ENCODE peak calls at places on chromosome 11, in eight cellular contexts. One of them, this sample, is unnamed.

GRCh38 chr11:44083906-44084305 is 11.6 kb upstream of the EXT2 start:
- DNase-seq in IMR-90: no peak
- DNase-seq in heart left ventricle: no peak
- DNase-seq in spleen: no peak
- DNase-seq in K562: no peak
- DNase-seq in GM12892: no peak
- DNase-seq in uterus: peak
- DNase-seq in body of pancreas: no peak
- DNase-seq in this sample: no peak

GRCh38 chr11:14081541-14082211 is 119.2 kb downstream of the SPON1 start:
- DNase-seq in IMR-90: no peak
- DNase-seq in heart left ventricle: no peak
- DNase-seq in spleen: no peak
- DNase-seq in K562: no peak
- DNase-seq in GM12892: no peak
- DNase-seq in uterus: peak
- DNase-seq in body of pancreas: no peak
- DNase-seq in this sample: no peak

GRCh38 chr11:83070878-83071640 is 638 bp downstream of the RAB30 start:
- DNase-seq in IMR-90: peak
- DNase-seq in heart left ventricle: peak
- DNase-seq in spleen: peak
- DNase-seq in K562: peak
- DNase-seq in GM12892: no peak
- DNase-seq in uterus: no peak
- DNase-seq in body of pancreas: peak
- DNase-seq in this sample: no peak

GRCh38 chr11:18005376-18006129 is 7.3 kb downstream of the SERGEF start:
- DNase-seq in IMR-90: no peak
- DNase-seq in heart left ventricle: no peak
- DNase-seq in spleen: no peak
- DNase-seq in K562: no peak
- DNase-seq in GM12892: no peak
- DNase-seq in uterus: no peak
- DNase-seq in body of pancreas: no peak
- DNase-seq in this sample: no peak

GRCh38 chr11:113174862-113175261 is 139.5 kb upstream of the TTC12 start:
- DNase-seq in IMR-90: no peak
- DNase-seq in heart left ventricle: no peak
- DNase-seq in spleen: no peak
- DNase-seq in K562: no peak
- DNase-seq in GM12892: no peak
- DNase-seq in uterus: no peak
- DNase-seq in body of pancreas: no peak
- DNase-seq in this sample: no peak

GRCh38 chr11:72305077-72305476 is 61.1 kb upstream of the PHOX2A start:
- DNase-seq in IMR-90: no peak
- DNase-seq in heart left ventricle: no peak
- DNase-seq in spleen: no peak
- DNase-seq in K562: no peak
- DNase-seq in GM12892: no peak
- DNase-seq in uterus: no peak
- DNase-seq in body of pancreas: no peak
- DNase-seq in this sample: no peak

GRCh38 chr11:3157381-3158130 is 7.6 kb downstream of the OSBPL5 start:
- DNase-seq in IMR-90: no peak
- DNase-seq in heart left ventricle: peak
- DNase-seq in spleen: peak
- DNase-seq in K562: no peak
- DNase-seq in GM12892: no peak
- DNase-seq in uterus: no peak
- DNase-seq in body of pancreas: no peak
- DNase-seq in this sample: peak

GRCh38 chr11:59815754-59816153 is 5.2 kb upstream of the MRPL16 start:
- DNase-seq in IMR-90: no peak
- DNase-seq in heart left ventricle: no peak
- DNase-seq in spleen: no peak
- DNase-seq in K562: no peak
- DNase-seq in GM12892: no peak
- DNase-seq in uterus: no peak
- DNase-seq in body of pancreas: no peak
- DNase-seq in this sample: no peak

DNA sequence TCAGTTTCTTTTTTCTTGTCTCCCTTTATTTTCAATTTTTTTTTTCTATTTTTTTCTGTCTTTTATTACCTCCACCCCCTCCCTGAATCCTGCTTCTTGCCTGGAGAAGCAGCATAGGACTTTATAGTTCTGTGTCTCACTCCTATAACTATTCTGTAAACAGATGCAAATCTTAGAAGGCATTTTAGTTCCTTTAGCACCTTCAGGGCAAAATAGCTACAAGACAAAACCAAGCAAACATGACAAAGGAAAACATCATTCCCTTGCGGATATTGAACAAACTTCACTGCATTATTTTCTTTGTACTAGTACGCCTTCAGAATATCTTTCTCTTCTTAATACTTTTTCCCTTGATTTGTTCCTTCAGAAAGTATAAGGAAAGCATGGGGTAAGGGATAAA is 446.2 kb upstream of the CHORDC1 start:
- DNase-seq in IMR-90: no peak
- DNase-seq in heart left ventricle: no peak
- DNase-seq in spleen: no peak
- DNase-seq in K562: no peak
- DNase-seq in GM12892: no peak
- DNase-seq in uterus: no peak
- DNase-seq in body of pancreas: no peak
- DNase-seq in this sample: no peak
- TF ChIP-seq POLR2A in IMR-90: no peak
- TF ChIP-seq POLR2A in heart left ventricle: no peak
- TF ChIP-seq POLR2A in spleen: no peak
- TF ChIP-seq POLR2A in K562: no peak
- TF ChIP-seq POLR2A in GM12892: no peak
- TF ChIP-seq POLR2A in uterus: no peak
- TF ChIP-seq POLR2A in body of pancreas: no peak
- TF ChIP-seq POLR2A in this sample: no peak

GRCh38 chr11:57667065-57667714 is 724 bp upstream of the ZDHHC5 start:
- DNase-seq in IMR-90: peak
- DNase-seq in heart left ventricle: peak
- DNase-seq in spleen: peak
- DNase-seq in K562: peak
- DNase-seq in GM12892: peak
- DNase-seq in uterus: peak
- DNase-seq in body of pancreas: peak
- DNase-seq in this sample: peak
- TF ChIP-seq POLR2A in IMR-90: no peak
- TF ChIP-seq POLR2A in heart left ventricle: no peak
- TF ChIP-seq POLR2A in spleen: no peak
- TF ChIP-seq POLR2A in K562: peak
- TF ChIP-seq POLR2A in GM12892: peak
- TF ChIP-seq POLR2A in uterus: no peak
- TF ChIP-seq POLR2A in body of pancreas: peak
- TF ChIP-seq POLR2A in this sample: peak

DNA sequence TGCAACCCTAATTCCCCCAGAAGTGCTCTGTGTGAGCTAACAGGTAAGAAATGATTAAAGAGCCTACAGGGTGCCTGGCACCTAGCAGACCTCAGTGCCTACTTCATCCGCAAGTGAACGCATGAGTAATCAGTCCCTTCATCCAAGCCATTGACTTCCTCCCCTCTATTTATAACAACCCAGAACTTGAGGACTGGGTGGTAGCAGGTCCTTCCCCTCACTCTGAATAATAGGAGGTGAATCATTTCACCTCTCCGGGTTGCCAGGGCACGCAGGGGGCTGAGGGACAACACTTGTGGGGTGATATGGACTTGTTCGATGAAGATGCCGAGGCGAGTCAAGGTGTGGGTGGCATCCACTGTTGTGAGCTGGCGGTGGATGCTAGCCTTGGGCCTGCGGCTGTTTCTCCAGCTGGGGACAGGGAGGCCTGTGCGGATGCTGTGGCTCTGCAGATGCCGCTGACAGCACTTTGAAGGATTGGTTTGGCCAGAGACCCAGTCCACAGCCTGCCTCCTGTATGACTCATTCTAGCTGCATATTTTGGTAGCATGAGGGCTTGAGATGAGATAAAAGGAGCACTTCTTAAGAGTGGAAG is 11.7 kb upstream of the SORL1-AS1 start:
- DNase-seq in IMR-90: peak
- DNase-seq in heart left ventricle: peak
- DNase-seq in spleen: peak
- DNase-seq in K562: no peak
- DNase-seq in GM12892: peak
- DNase-seq in uterus: peak
- DNase-seq in body of pancreas: peak
- DNase-seq in this sample: peak
- TF ChIP-seq POLR2A in IMR-90: no peak
- TF ChIP-seq POLR2A in heart left ventricle: no peak
- TF ChIP-seq POLR2A in spleen: no peak
- TF ChIP-seq POLR2A in K562: no peak
- TF ChIP-seq POLR2A in GM12892: no peak
- TF ChIP-seq POLR2A in uterus: no peak
- TF ChIP-seq POLR2A in body of pancreas: no peak
- TF ChIP-seq POLR2A in this sample: no peak

GRCh38 chr11:47915407-47916137 is 64.8 kb upstream of the PTPRJ start:
- DNase-seq in IMR-90: no peak
- DNase-seq in heart left ventricle: no peak
- DNase-seq in spleen: peak
- DNase-seq in K562: no peak
- DNase-seq in GM12892: no peak
- DNase-seq in uterus: peak
- DNase-seq in body of pancreas: peak
- DNase-seq in this sample: no peak

GRCh38 chr11:47916361-47916841 is 64.0 kb upstream of the PTPRJ start:
- DNase-seq in IMR-90: no peak
- DNase-seq in heart left ventricle: peak
- DNase-seq in spleen: no peak
- DNase-seq in K562: peak
- DNase-seq in GM12892: no peak
- DNase-seq in uterus: peak
- DNase-seq in body of pancreas: peak
- DNase-seq in this sample: no peak

GRCh38 chr11:47918370-47918690 is 62.0 kb upstream of the PTPRJ start:
- DNase-seq in IMR-90: no peak
- DNase-seq in heart left ventricle: no peak
- DNase-seq in spleen: no peak
- DNase-seq in K562: peak
- DNase-seq in GM12892: no peak
- DNase-seq in uterus: no peak
- DNase-seq in body of pancreas: no peak
- DNase-seq in this sample: no peak

GRCh38 chr11:47918882-47919495 is 61.4 kb upstream of the PTPRJ start:
- DNase-seq in IMR-90: peak
- DNase-seq in heart left ventricle: no peak
- DNase-seq in spleen: peak
- DNase-seq in K562: no peak
- DNase-seq in GM12892: no peak
- DNase-seq in uterus: no peak
- DNase-seq in body of pancreas: no peak
- DNase-seq in this sample: peak

GRCh38 chr11:47917643-47918369 is 62.6 kb upstream of the PTPRJ start:
- DNase-seq in IMR-90: peak
- DNase-seq in heart left ventricle: peak
- DNase-seq in spleen: peak
- DNase-seq in K562: peak
- DNase-seq in GM12892: no peak
- DNase-seq in uterus: peak
- DNase-seq in body of pancreas: peak
- DNase-seq in this sample: peak
- TF ChIP-seq POLR2A in IMR-90: no peak
- TF ChIP-seq POLR2A in heart left ventricle: no peak
- TF ChIP-seq POLR2A in spleen: no peak
- TF ChIP-seq POLR2A in K562: peak
- TF ChIP-seq POLR2A in GM12892: no peak
- TF ChIP-seq POLR2A in uterus: no peak
- TF ChIP-seq POLR2A in body of pancreas: peak
- TF ChIP-seq POLR2A in this sample: peak

DNA sequence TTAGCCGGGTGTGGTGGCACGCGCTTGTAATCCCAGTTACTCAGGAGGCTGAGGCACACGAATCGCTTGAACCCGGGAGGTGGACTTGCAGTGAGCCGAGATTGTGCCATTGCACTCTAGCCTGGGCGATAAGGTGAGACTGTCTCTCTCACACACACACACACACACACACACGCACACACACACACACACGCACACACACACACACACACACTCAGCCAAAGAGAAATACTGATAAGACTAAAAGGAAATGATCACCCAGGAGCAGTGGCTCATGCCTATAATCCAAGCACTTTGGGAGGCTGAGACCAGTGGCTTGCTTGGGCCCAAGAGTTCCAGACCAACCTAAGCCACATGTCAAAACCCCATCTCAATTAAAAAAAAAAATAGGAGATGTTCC is 20.8 kb downstream of the HSPA8 start:
- DNase-seq in IMR-90: no peak
- DNase-seq in heart left ventricle: no peak
- DNase-seq in spleen: no peak
- DNase-seq in K562: no peak
- DNase-seq in GM12892: no peak
- DNase-seq in uterus: no peak
- DNase-seq in body of pancreas: no peak
- DNase-seq in this sample: no peak
- TF ChIP-seq POLR2A in IMR-90: no peak
- TF ChIP-seq POLR2A in heart left ventricle: no peak
- TF ChIP-seq POLR2A in spleen: no peak
- TF ChIP-seq POLR2A in K562: no peak
- TF ChIP-seq POLR2A in GM12892: no peak
- TF ChIP-seq POLR2A in uterus: no peak
- TF ChIP-seq POLR2A in body of pancreas: no peak
- TF ChIP-seq POLR2A in this sample: no peak

GRCh38 chr11:90805172-90805571 is 582.3 kb upstream of the CHORDC1 start:
- DNase-seq in IMR-90: no peak
- DNase-seq in heart left ventricle: no peak
- DNase-seq in spleen: no peak
- DNase-seq in K562: no peak
- DNase-seq in GM12892: no peak
- DNase-seq in uterus: no peak
- DNase-seq in body of pancreas: no peak
- DNase-seq in this sample: no peak
- TF ChIP-seq POLR2A in IMR-90: no peak
- TF ChIP-seq POLR2A in heart left ventricle: no peak
- TF ChIP-seq POLR2A in spleen: no peak
- TF ChIP-seq POLR2A in K562: no peak
- TF ChIP-seq POLR2A in GM12892: no peak
- TF ChIP-seq POLR2A in uterus: no peak
- TF ChIP-seq POLR2A in body of pancreas: no peak
- TF ChIP-seq POLR2A in this sample: no peak

DNA sequence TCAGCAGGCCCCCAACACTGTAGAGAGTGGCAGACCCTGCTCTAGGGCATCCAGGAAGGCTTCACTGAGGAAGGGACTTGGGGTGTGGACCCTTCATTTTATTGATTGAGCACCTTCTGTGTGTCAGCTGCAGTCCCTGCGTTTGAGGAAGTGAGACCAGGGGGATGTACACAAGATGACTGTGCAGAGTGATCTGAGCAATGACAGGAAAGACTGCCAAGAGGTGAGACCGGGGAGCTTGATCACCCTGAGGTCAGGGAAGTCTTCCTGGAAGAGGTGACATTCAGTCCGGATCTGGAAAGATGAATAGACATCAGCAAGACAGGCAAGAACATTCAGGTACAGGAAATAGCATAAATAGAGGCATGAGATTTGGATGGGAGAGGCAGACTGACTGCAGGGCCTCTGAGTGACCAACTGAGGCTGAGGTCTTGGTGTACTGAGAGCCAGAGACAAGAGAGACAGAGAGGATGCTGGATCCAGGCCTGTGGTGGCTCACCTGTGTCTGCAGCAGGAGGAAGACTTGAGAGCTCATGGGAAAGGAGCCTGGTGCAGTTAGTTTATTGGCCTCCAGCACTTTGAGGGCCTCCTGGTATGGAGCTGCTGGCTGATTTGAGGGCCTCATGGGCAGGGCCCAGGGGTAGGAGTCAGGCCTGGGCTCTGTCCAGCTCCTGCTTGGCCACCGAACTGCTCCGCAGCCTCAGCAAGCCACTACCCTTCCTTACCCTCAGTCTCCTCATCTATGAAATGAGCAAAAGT is 5.2 kb downstream of the DGAT2 start:
- DNase-seq in IMR-90: no peak
- DNase-seq in heart left ventricle: no peak
- DNase-seq in spleen: peak
- DNase-seq in K562: peak
- DNase-seq in GM12892: peak
- DNase-seq in uterus: no peak
- DNase-seq in body of pancreas: peak
- DNase-seq in this sample: no peak
- TF ChIP-seq POLR2A in IMR-90: no peak
- TF ChIP-seq POLR2A in heart left ventricle: no peak
- TF ChIP-seq POLR2A in spleen: no peak
- TF ChIP-seq POLR2A in K562: no peak
- TF ChIP-seq POLR2A in GM12892: no peak
- TF ChIP-seq POLR2A in uterus: no peak
- TF ChIP-seq POLR2A in body of pancreas: no peak
- TF ChIP-seq POLR2A in this sample: no peak